ENCODE peak calls at places on chromosomes 1 and 21, in four cellular contexts. N is HL-60, G is GM12878, J is K562. K is an unnamed sample.

GRCh38 chr21:17514124-17514481 is 1.3 kb downstream of the CXADR start:
- DNase-seq in G (no peak), N (no peak), J (no peak), K (no peak)

GRCh38 chr1:29893036-29893723 is 656.9 kb downstream of the PTPRU start:
- DNase-seq in G (no peak), J (peak), N (no peak), K (no peak)

GRCh38 chr1:98086796-98087195 is 166.0 kb upstream of the DPYD start:
- DNase-seq in J (no peak), N (no peak), G (no peak), K (no peak)

GRCh38 chr1:42944207-42944928 is 14.3 kb downstream of the SLC2A1 start:
- DNase-seq in G (no peak), N (no peak), J (no peak), K (no peak)

GRCh38 chr1:94855307-94855700 is 35.1 kb downstream of the SLC44A3 start:
- DNase-seq in N (no peak), G (no peak), J (no peak), K (no peak)

GRCh38 chr1:239586128-239586527 is 199.8 kb downstream of the CHRM3 start:
- DNase-seq in G (no peak), N (no peak), J (no peak), K (no peak)

GRCh38 chr1:218424528-218424927 is 79.4 kb downstream of the TGFB2 start:
- DNase-seq in N (no peak), G (no peak), J (no peak), K (no peak)

GRCh38 chr1:83055391-83056170 is 943.4 kb downstream of the TTLL7 start:
- DNase-seq in G (no peak), J (no peak), N (no peak), K (no peak)

GRCh38 chr1:114668784-114669561 is 876 bp downstream of the DENND2C start:
- DNase-seq in G (no peak), N (no peak), J (no peak), K (no peak)

GRCh38 chr21:33265664-33266049 is 510 bp upstream of the IL10RB start:
- DNase-seq in J (no peak), N (peak), G (peak), K (no peak)

GRCh38 chr1:50424045-50424939 is 1.0 kb upstream of the DMRTA2 start:
- DNase-seq in G (no peak), J (no peak), N (no peak), K (no peak)

GRCh38 chr21:37762606-37763005 is 153.7 kb downstream of the KCNJ6 start:
- DNase-seq in N (no peak), J (no peak), G (no peak), K (no peak)

GRCh38 chr1:215076312-215076711 is 6.2 kb upstream of the KCNK2 start:
- DNase-seq in N (no peak), G (no peak), J (no peak), K (no peak)

GRCh38 chr21:45084121-45084520 is 9.7 kb downstream of the ADARB1 start:
- DNase-seq in N (no peak), G (no peak), J (no peak), K (no peak)

GRCh38 chr1:193413376-193413775 is 227.0 kb upstream of the B3GALT2 start:
- DNase-seq in N (no peak), G (no peak), J (no peak), K (no peak)

GRCh38 chr1:37588939-37589338 is 6.8 kb downstream of the GNL2 start:
- DNase-seq in G (no peak), N (no peak), J (no peak), K (no peak)

GRCh38 chr1:227043755-227044154 is 103.7 kb downstream of the COQ8A start:
- DNase-seq in N (no peak), G (no peak), J (peak), K (no peak)

GRCh38 chr1:173818459-173818858 is 6.0 kb upstream of the DARS2 start:
- DNase-seq in N (no peak), G (no peak), J (no peak), K (no peak)

GRCh38 chr21:44013380-44014088 is 1.4 kb downstream of the TRAPPC10 start:
- DNase-seq in J (no peak), N (peak), G (peak), K (no peak)

GRCh38 chr1:9302745-9303524 is 10.2 kb downstream of the SPSB1 start:
- DNase-seq in J (no peak), G (no peak), N (no peak), K (no peak)

GRCh38 chr1:14296795-14297194 is 301.7 kb upstream of the KAZN start:
- DNase-seq in G (no peak), N (no peak), J (no peak), K (no peak)

GRCh38 chr1:165856606-165857005 is 29.2 kb downstream of the UCK2 start:
- DNase-seq in G (no peak), N (no peak), J (no peak), K (no peak)

DNA sequence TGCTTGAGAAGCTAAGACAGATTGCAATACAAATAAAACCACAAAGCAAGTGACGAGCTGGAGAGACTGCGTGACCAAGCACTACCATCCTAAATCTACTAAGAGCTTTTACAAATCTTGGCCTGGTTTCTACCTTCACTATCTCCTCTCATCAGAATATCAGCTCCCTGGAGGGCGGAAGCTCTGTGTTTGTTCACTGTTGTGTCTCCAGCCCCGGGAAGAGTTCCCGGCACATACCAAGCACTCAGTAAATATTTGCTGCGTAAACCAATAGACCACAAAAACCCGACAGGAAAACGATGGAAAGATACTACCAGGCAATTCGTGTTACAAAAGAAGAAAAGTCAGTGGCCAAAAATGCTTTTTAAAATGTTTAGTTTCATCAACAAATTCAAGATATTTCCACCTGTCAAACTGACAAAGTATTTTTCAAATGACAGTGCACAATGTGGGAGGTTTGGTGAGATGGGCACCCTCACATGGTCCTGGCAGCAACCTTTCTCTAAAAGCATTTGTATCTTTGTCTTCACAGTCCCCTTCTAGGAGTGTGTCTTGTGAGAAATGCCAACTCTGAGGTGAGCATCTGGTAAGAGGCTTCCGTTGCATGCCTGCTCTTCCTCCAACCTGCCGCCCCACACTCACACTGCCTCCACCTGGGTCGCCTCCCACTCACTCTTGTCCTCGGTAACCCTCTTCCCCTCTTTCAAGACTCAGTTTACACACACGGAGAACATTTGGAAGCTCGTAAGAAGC is 34.7 kb downstream of the SLC1A7 start:
- DNase-seq in G (no peak), J (no peak), N (no peak), K (no peak)
- TF ChIP-seq POLR2AphosphoS5 in G (no peak), J (no peak), N (no peak), K (no peak)

GRCh38 chr1:25026304-25026703 is 96.2 kb upstream of the RUNX3 start:
- DNase-seq in G (no peak), J (no peak), N (no peak), K (no peak)

GRCh38 chr1:25028587-25028909 is 98.5 kb upstream of the RUNX3 start:
- DNase-seq in J (no peak), N (no peak), G (no peak), K (no peak)

GRCh38 chr1:25024631-25025350 is 94.7 kb upstream of the RUNX3 start:
- DNase-seq in G (no peak), N (no peak), J (no peak), K (no peak)

GRCh38 chr1:25027876-25028586 is 98.0 kb upstream of the RUNX3 start:
- DNase-seq in N (no peak), J (no peak), G (no peak), K (no peak)

DNA sequence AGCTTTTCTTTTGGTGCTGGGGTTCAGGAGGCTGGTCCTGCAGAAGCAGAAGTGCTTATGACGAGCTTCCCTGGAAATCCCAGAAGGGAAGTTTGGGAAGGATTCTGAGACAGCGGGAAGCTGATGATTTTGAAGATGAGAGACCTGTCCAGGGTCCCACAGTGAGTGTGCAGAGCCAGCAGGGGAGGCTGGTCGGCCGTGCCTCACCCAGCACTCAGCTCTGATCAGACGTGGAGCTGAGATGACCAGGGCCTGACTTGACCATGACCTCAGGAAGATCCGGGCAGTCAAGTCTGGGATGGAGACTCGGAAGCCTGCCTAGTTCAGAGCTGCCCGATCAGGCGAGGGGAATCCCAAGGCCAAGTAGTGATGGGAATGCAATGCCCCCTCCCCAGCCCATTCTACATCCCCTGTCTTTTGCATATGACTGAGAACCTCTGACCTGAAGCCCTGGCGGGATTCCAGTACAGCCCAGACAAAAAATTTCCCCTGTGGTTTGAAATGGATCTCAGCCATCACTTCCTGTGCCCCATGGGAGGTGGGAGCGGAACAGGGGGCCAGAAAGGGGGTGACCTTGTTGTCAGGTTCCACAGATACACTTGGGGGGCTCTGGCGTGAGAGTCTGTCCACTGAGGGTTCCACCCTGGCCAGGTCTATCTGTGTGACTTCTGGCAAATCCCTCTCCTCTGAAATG is 96.8 kb upstream of the RUNX3 start:
- DNase-seq in J (no peak), G (no peak), N (no peak), K (no peak)
- TF ChIP-seq SPI1 in J (no peak), G (peak), N (no peak), K (peak)

DNA sequence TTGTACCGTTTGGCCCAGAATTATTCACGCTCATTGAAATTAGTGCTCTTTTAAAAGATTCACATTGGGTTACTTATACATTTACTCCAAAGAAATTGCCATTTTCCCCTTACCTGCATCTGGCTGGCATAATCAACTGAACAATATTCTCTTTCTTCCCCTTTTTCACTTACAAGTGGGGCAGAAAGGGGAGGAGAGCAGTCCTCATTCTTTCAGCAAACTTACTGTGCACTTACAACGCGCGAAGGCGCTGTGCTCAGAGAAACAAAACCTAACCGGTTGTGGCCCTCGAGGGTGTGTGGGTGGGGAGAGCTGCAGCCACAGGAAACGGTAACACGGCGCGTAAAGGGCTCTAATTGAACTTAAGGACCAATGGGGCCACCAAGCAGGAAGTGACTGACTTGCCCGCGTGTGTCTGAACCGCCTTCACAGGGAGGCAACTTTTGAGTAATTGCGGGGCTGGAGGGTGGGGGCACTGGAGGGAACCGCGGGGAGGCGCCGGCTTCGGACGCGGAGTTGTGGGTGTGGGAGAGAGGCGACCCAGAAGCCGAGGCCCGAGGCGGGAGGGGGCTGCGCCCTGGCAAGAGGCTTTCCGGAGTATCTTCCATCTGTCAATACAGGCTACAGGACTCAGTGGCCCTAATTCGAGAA is 693 bp upstream of the PNRC2 start:
- DNase-seq in G (peak), J (peak), N (peak), K (peak)
- TF ChIP-seq POLR2AphosphoS5 in G (peak), J (peak), N (peak), K (peak)

DNA sequence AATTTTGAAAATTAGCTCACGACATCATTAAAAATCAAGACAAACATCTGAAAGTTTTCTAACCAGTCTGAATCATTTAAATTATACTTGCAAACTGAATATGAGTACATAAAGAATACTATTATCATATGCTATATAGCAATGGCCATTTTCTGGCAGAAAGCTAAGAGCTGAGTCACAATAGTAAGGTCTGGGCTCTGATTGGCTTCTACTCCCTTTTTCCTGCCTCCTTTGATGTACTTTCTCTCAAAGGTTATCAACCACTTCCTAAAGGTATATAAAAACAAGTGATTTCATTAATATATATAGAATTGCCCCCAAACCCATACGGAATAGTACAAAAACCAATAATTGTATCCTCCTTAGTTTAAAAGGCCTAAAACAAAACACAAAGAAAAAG is 7.0 kb downstream of the KCNA3 start:
- DNase-seq in N (no peak), G (no peak), J (no peak), K (no peak)
- TF ChIP-seq SPI1 in N (no peak), G (no peak), J (no peak), K (no peak)

GRCh38 chr1:151050051-151050688 is 2.6 kb downstream of the C1orf56 start:
- DNase-seq in J (no peak), G (no peak), N (no peak), K (no peak)
- TF ChIP-seq POLR2AphosphoS5 in J (peak), G (peak), N (no peak), K (no peak)